ENCODE peak calls at places on chromosomes 11 and 22, in four cellular contexts. L, Q, G and E are unnamed samples.

GRCh38 chr11:118084247-118084646 is 2.5 kb downstream of the SMIM35 start:
- DNase-seq in L (no peak), Q (peak), G (no peak), E (no peak)

GRCh38 chr11:111021131-111021530 is 224.4 kb upstream of the POU2AF2 start:
- DNase-seq in L (no peak), Q (peak), G (no peak), E (no peak)

GRCh38 chr22:39136317-39136716 is 16.2 kb downstream of the CBX7 start:
- DNase-seq in L (no peak), Q (no peak), G (no peak), E (no peak)

GRCh38 chr22:45442120-45442519 is 28.6 kb downstream of the RIBC2 start:
- DNase-seq in L (no peak), Q (no peak), G (no peak), E (no peak)

GRCh38 chr11:125350206-125351044 is 145.6 kb downstream of the FEZ1 start:
- DNase-seq in L (no peak), Q (no peak), G (no peak), E (no peak)

GRCh38 chr22:41334215-41334614 is 32.9 kb downstream of the ZC3H7B start:
- DNase-seq in L (no peak), Q (no peak), G (no peak), E (peak)

GRCh38 chr11:95264881-95265280 is 33.9 kb upstream of the SESN3 start:
- DNase-seq in L (no peak), Q (no peak), G (no peak), E (no peak)

GRCh38 chr11:3222941-3223905 is 4.6 kb upstream of the MRGPRG start:
- DNase-seq in L (no peak), Q (no peak), G (no peak), E (no peak)

GRCh38 chr22:29587938-29588699 is 7.2 kb upstream of the NIPSNAP1 start:
- DNase-seq in L (no peak), Q (no peak), G (no peak), E (no peak)

GRCh38 chr11:71491531-71492329 is 35.3 kb upstream of the KRTAP5-7 start:
- DNase-seq in L (no peak), Q (no peak), G (no peak), E (no peak)

GRCh38 chr22:46067159-46068111 is 82.9 kb upstream of the PPARA start:
- DNase-seq in L (no peak), Q (no peak), G (peak), E (no peak)

GRCh38 chr22:20116951-20117645 is at the start of gene TRMT2A:
- DNase-seq in L (peak), Q (peak), G (peak), E (peak)

GRCh38 chr11:75158241-75158640 is 7.3 kb downstream of the SLCO2B1 start:
- DNase-seq in L (no peak), Q (no peak), G (no peak), E (no peak)

GRCh38 chr11:134028368-134028920 is 40.4 kb upstream of the JAM3 start:
- DNase-seq in L (no peak), Q (no peak), G (no peak), E (no peak)
- H3K27ac ChIP-seq in L (no peak), Q (no peak), G (no peak), E (no peak)

DNA sequence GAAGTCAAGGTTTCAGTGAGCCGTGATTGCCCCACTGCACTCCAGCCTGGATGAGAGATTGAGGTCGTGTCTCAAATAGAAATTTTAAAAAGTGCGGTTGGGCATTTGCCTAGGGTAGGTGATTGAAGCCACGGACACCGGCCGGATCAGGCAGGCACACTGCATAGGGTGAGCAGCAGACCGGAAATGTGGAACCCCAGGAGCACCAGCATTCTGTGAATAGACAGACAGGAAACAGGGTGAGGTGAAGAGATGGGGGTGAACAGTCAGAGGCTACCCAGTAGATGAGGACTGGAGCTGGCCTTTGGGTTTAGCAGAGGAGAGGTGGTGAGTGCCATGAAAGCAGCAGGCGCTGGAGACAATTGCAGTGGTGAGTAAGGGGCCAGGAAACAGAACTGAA is 43.5 kb downstream of the PPFIA1 start:
- DNase-seq in L (no peak), Q (no peak), G (no peak), E (no peak)
- H3K27ac ChIP-seq in L (no peak), Q (no peak), G (no peak), E (no peak)

GRCh38 chr11:84408946-84409411 is 1122.8 kb upstream of the CCDC90B start:
- DNase-seq in L (no peak), Q (no peak), G (no peak), E (no peak)
- H3K27ac ChIP-seq in L (no peak), Q (no peak), G (no peak), E (no peak)

DNA sequence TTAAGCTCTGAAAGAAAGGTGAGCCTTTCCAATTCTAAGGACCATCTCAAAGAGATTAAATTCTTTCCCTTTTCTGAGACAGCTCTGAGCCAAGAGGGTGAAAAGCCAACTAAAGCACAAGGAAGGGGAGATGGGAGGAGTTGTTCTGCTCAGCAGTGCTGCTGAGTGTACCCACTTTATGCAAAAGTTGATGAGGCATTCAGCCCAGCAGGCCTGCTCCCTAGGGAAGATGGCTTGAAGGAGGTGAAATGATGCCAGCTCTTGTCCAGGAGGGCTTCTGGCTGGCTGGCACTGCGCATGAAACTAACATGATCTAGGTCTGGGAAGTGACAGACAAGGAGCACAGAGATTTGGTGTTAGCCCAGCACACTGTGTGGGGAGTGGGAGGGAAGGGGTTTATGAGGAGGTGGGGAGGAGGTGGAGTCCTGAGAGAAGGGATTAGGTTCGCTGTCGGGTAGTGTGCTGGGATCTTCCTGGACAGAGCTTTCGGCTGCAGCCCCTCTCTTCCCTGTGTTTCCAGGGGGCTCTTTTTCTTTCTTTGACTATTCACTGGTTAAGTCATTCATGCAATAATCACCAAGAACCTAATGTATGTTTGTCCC is 225.5 kb upstream of the NARS2 start:
- DNase-seq in L (no peak), Q (no peak), G (no peak), E (no peak)
- H3K27ac ChIP-seq in L (peak), Q (peak), G (no peak), E (no peak)

DNA sequence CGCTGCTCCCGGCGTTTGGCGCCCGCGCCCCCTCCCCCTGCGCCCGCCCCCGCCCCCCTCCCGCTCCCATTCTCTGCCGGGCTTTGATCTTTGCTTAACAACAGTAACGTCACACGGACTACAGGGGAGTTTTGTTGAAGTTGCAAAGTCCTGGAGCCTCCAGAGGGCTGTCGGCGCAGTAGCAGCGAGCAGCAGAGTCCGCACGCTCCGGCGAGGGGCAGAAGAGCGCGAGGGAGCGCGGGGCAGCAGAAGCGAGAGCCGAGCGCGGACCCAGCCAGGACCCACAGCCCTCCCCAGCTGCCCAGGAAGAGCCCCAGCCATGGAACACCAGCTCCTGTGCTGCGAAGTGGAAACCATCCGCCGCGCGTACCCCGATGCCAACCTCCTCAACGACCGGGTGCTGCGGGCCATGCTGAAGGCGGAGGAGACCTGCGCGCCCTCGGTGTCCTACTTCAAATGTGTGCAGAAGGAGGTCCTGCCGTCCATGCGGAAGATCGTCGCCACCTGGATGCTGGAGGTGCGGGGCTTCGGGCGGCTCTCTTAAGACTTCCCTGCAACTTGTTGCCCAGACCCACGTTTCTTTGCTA is at the start of gene CCND1:
- DNase-seq in L (peak), Q (peak), G (no peak), E (no peak)
- H3K27ac ChIP-seq in L (peak), Q (no peak), G (no peak), E (no peak)

GRCh38 chr11:66069715-66070603 is at the start of gene PACS1:
- DNase-seq in L (no peak), Q (peak), G (peak), E (peak)

GRCh38 chr11:66068154-66068821 is 1.8 kb upstream of the PACS1 start:
- DNase-seq in L (no peak), Q (peak), G (peak), E (peak)

GRCh38 chr11:66067640-66068039 is 2.4 kb upstream of the PACS1 start:
- DNase-seq in L (no peak), Q (no peak), G (no peak), E (no peak)

GRCh38 chr11:66070604-66071325 is 693 bp downstream of the PACS1 start:
- DNase-seq in L (no peak), Q (peak), G (peak), E (no peak)

GRCh38 chr11:66068923-66069714 is 953 bp upstream of the PACS1 start:
- DNase-seq in L (peak), Q (peak), G (peak), E (peak)
- H3K27ac ChIP-seq in L (peak), Q (peak), G (peak), E (peak)

GRCh38 chr11:41118521-41118920 is 340.9 kb downstream of the LRRC4C start:
- DNase-seq in L (no peak), Q (no peak), G (no peak), E (no peak)
- H3K27ac ChIP-seq in L (no peak), Q (no peak), G (no peak), E (no peak)

DNA sequence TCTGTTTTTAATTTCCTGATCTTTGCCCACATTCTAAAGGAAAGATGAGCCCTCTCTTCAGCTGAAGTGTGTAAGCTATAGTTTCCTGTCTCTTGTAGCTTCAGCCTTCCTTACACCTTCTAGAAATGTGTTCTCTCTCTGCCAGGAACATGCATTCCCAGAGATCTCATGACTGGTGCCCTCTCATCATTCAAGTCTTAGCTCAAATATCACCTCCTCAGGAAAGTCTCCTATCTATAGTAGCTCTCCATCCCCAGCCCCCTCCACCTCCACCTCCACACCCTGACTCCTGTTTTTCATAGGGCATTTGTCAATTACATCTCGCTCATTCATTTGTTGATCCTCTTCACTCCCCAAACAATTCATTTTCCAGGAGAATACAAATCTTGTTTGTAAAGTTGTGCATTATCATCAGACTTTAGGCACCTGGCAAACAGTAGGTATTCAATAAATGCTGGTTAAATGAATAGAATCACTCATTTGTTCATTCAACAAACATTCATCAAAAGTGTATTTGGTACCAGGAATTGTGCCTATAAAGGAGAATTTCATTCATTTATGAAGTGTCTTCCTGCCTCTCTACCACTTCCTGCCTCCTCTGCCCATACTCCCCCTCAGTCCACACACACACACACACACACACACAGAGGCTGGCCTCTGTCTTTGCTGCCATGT is 160.3 kb downstream of the BBOX1 start:
- DNase-seq in L (no peak), Q (no peak), G (no peak), E (no peak)
- H3K27ac ChIP-seq in L (no peak), Q (peak), G (peak), E (no peak)

DNA sequence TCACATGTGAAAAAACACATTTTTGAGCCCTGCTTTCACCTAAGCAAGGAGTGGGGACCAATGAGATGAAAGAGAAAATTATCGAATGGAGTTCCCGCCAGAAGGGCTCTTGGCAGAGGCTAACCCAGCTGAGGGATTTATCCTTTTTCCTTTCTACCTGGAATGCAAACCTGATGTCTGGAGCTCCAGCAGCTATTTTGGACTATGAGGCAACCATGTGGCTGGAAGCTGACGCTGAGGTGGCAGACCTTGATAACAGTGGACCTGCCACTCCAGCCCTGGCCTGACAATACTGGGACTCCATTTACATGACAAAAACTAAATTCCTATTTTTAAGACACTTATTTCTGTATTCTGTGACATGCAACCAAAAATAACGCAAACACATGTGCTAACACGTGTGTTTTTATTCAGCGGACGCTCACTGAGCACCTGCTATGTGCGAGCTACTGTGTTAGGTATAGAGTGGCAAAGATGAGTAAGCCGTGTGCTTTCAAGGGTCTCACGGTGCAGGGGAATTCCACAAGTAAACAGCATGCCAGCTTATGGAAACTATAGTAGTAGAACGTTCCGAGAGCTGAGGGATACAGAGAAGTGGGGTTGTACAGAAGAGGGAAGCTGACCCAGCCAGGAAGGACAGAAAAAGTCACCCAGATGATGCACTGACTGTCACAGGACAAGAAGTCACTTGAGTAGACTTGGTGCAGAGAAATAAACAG is 19.1 kb upstream of the ISX start:
- DNase-seq in L (no peak), Q (no peak), G (no peak), E (no peak)
- H3K27ac ChIP-seq in L (no peak), Q (no peak), G (no peak), E (no peak)